ENCODE peak calls at places on chromosomes 3 and 15, in seven cellular contexts. M, D, R, E, Z, F and W are unnamed samples.
A peak's percentile ranks its signal among the peaks of the same experiment; 100 is the strongest.

GRCh38 chr3:102906837-102907236 is 472.0 kb downstream of the ZPLD1 start:
- DNase-seq in R (no peak), E (no peak), F (no peak), D (no peak), Z (no peak), M (no peak), W (no peak)

GRCh38 chr3:146256851-146257486 is 6.1 kb upstream of the PLSCR4 start:
- DNase-seq in Z (no peak), M (no peak), R (no peak), E (no peak), F (no peak), D (no peak), W (no peak)

GRCh38 chr3:124997303-124998246 is 58.2 kb downstream of the HEG1 start:
- DNase-seq in F (no peak), D (no peak), Z (no peak), E (no peak), M (no peak), R (no peak), W (no peak)

GRCh38 chr3:179446501-179446900 is 4.8 kb downstream of the GNB4 start:
- DNase-seq in F (no peak), Z (no peak), D (no peak), E (no peak), R (peak; percentile 59), M (no peak), W (no peak)

GRCh38 chr3:183513046-183513706 is 42.3 kb downstream of the KLHL6 start:
- DNase-seq in F (peak; percentile 48), Z (peak; percentile 65), E (no peak), R (peak; percentile 77), D (no peak), M (no peak), W (no peak)

GRCh38 chr3:177835008-177835407 is 637.7 kb upstream of the TBL1XR1 start:
- DNase-seq in E (peak; percentile 91), R (peak; percentile 7), M (no peak), Z (no peak), D (no peak), F (no peak), W (no peak)

GRCh38 chr3:24227635-24228034 is 267.0 kb downstream of the THRB start:
- DNase-seq in E (no peak), R (no peak), D (no peak), M (no peak), F (no peak), Z (no peak), W (no peak)

GRCh38 chr15:65355173-65355982 is 22.4 kb downstream of the IGDCC3 start:
- DNase-seq in R (no peak), M (no peak), Z (no peak), E (no peak), D (no peak), F (no peak), W (no peak)

GRCh38 chr3:40980467-40980866 is 218.8 kb upstream of the CTNNB1 start:
- DNase-seq in F (no peak), D (no peak), M (no peak), Z (no peak), E (no peak), R (no peak), W (no peak)

GRCh38 chr15:25436707-25437106 is 2.1 kb downstream of the UBE3A start:
- DNase-seq in M (no peak), Z (no peak), E (no peak), D (no peak), F (no peak), R (no peak), W (no peak)

GRCh38 chr3:197736010-197736490 is 654 bp downstream of the RUBCN start:
- DNase-seq in M (no peak), Z (peak; percentile 18), F (peak; percentile 36), E (no peak), R (no peak), D (no peak), W (no peak)

GRCh38 chr3:149555941-149556340 is 81.4 kb downstream of the TM4SF4 start:
- DNase-seq in Z (no peak), D (no peak), E (no peak), F (no peak), R (no peak), M (no peak), W (no peak)

GRCh38 chr3:184040010-184040409 is 8.5 kb downstream of the HTR3D start:
- DNase-seq in F (no peak), D (no peak), E (peak; percentile 19), Z (no peak), R (peak; percentile 48), M (no peak), W (no peak)

GRCh38 chr15:80929689-80930088 is 59.9 kb downstream of the MESD start:
- DNase-seq in M (no peak), E (no peak), Z (no peak), R (no peak), D (no peak), F (no peak), W (no peak)

GRCh38 chr3:106339551-106339950 is 470.7 kb upstream of the CBLB start:
- DNase-seq in R (no peak), E (no peak), Z (no peak), M (no peak), D (no peak), F (no peak), W (no peak)

GRCh38 chr15:64284037-64284436 is 71.9 kb downstream of the CSNK1G1 start:
- DNase-seq in R (peak; percentile 54), Z (no peak), M (no peak), F (no peak), E (peak; percentile 19), D (no peak), W (no peak)

GRCh38 chr3:47578119-47578630 is 490 bp downstream of the CSPG5 start:
- DNase-seq in Z (peak; percentile 4), M (no peak), E (no peak), F (peak; percentile 30), R (no peak), D (no peak), W (no peak)

GRCh38 chr3:57060089-57060829 is at the start of gene SPATA12:
- DNase-seq in F (no peak), M (no peak), D (no peak), R (peak; percentile 30), Z (no peak), E (peak; percentile 69), W (peak; percentile 11)

GRCh38 chr3:101066776-101067175 is 73.6 kb upstream of the ABI3BP start:
- DNase-seq in M (no peak), D (no peak), R (no peak), Z (no peak), E (no peak), F (no peak), W (no peak)

GRCh38 chr3:126733061-126733430 is 29.0 kb downstream of the CHCHD6 start:
- DNase-seq in D (no peak), R (no peak), F (no peak), M (no peak), Z (no peak), E (no peak), W (no peak)